ENCODE peak calls at places on chromosomes 2 and 18, in six cellular contexts. U is MM.1S; A is HCT116; V is dorsolateral prefrontal cortex; Q is naive thymus-derived CD4-positive, alpha-beta T cell; T is Peyer's patch. H is an unnamed sample.

GRCh38 chr2:21095178-21095577 is 28.6 kb upstream of the TDRD15 start:
- DNase-seq in U (no peak), V (no peak), Q (no peak), T (no peak), A (no peak), H (no peak)

GRCh38 chr2:168365094-168365621 is 90.9 kb upstream of the CERS6 start:
- DNase-seq in Q (no peak), V (no peak), U (no peak), A (no peak), T (no peak), H (no peak)

GRCh38 chr2:128867327-128867726 is 548.7 kb upstream of the HS6ST1 start:
- DNase-seq in A (no peak), U (no peak), Q (no peak), T (no peak), V (no peak), H (no peak)

GRCh38 chr2:105875241-105875640 is 130.5 kb downstream of the NCK2 start:
- DNase-seq in Q (no peak), T (no peak), A (no peak), U (no peak), V (no peak), H (no peak)

GRCh38 chr2:7732497-7732896 is 815.3 kb downstream of the RNF144A start:
- DNase-seq in U (no peak), T (no peak), Q (no peak), A (no peak), V (no peak), H (no peak)

GRCh38 chr2:47339745-47340541 is 63.0 kb upstream of the MSH2 start:
- DNase-seq in T (peak), Q (no peak), V (no peak), A (peak), U (no peak), H (peak)

GRCh38 chr18:69787825-69788547 is 159.7 kb downstream of the CD226 start:
- DNase-seq in A (peak), V (no peak), U (no peak), Q (no peak), T (no peak), H (peak)

GRCh38 chr2:105752691-105753090 is 8.0 kb downstream of the NCK2 start:
- DNase-seq in V (no peak), U (no peak), A (no peak), Q (no peak), T (no peak), H (no peak)

GRCh38 chr2:166060191-166060590 is 67.6 kb downstream of the SCN1A start:
- DNase-seq in V (no peak), Q (no peak), U (no peak), T (no peak), A (no peak), H (no peak)

GRCh38 chr18:77068321-77068841 is 64.2 kb downstream of the MBP start:
- DNase-seq in U (no peak), A (no peak), T (peak), Q (peak), V (no peak), H (peak)

GRCh38 chr18:37238271-37238670 is 327.3 kb downstream of the CELF4 start:
- DNase-seq in U (no peak), Q (no peak), T (no peak), V (no peak), A (no peak), H (no peak)

GRCh38 chr2:69057660-69058059 is 44.7 kb downstream of the ANTXR1 start:
- DNase-seq in V (no peak), T (no peak), A (no peak), U (no peak), Q (no peak), H (peak)

GRCh38 chr2:150027164-150027563 is 439.6 kb upstream of the MMADHC start:
- DNase-seq in V (no peak), A (no peak), U (no peak), Q (no peak), T (no peak), H (no peak)

GRCh38 chr2:169329669-169330554 is 32.4 kb downstream of the LRP2 start:
- DNase-seq in T (no peak), Q (no peak), A (no peak), V (no peak), U (no peak), H (no peak)

GRCh38 chr2:17646096-17646554 is 105.6 kb downstream of the VSNL1 start:
- DNase-seq in U (peak), T (peak), A (peak), Q (peak), V (no peak), H (peak)

GRCh38 chr2:112762276-112762675 is 2.1 kb downstream of the CKAP2L start:
- DNase-seq in Q (no peak), T (no peak), V (no peak), U (no peak), A (no peak), H (no peak)

GRCh38 chr18:24559474-24560018 is 99.1 kb downstream of the HRH4 start:
- DNase-seq in T (no peak), Q (no peak), V (no peak), A (no peak), U (no peak), H (no peak)

GRCh38 chr18:51191139-51191717 is 6.3 kb downstream of the MEX3C start:
- DNase-seq in U (peak), T (no peak), Q (no peak), V (no peak), A (no peak), H (no peak)

GRCh38 chr2:53230691-53231090 is 536.9 kb upstream of the CHAC2 start:
- DNase-seq in Q (no peak), V (no peak), U (no peak), T (no peak), A (no peak), H (no peak)

GRCh38 chr2:182593394-182593707 is 122.7 kb upstream of the DNAJC10 start:
- DNase-seq in Q (no peak), U (no peak), V (no peak), T (no peak), A (no peak), H (peak)

GRCh38 chr2:104658149-104658839 is 195.6 kb upstream of the POU3F3 start:
- DNase-seq in U (no peak), V (peak), Q (no peak), A (no peak), T (no peak), H (peak)

GRCh38 chr2:171986778-171987177 is 13.0 kb upstream of the METAP1D start:
- DNase-seq in A (no peak), T (no peak), U (no peak), Q (no peak), V (no peak), H (no peak)

GRCh38 chr2:170533156-170533555 is 182.0 kb upstream of the SP5 start:
- DNase-seq in A (no peak), T (no peak), V (no peak), Q (no peak), U (no peak), H (no peak)

GRCh38 chr2:106193491-106193976 is 567 bp downstream of the UXS1 start:
- DNase-seq in A (no peak), Q (no peak), U (peak), T (peak), V (no peak), H (no peak)

GRCh38 chr18:69889009-69889408 is 58.7 kb downstream of the CD226 start:
- DNase-seq in A (no peak), U (no peak), T (no peak), Q (no peak), V (no peak), H (peak)

GRCh38 chr2:45452866-45453265 is 158.2 kb downstream of the SRBD1 start:
- DNase-seq in V (no peak), T (no peak), Q (no peak), A (no peak), U (no peak), H (peak)

GRCh38 chr2:81412681-81413080 is 1108.1 kb upstream of the LRRTM1 start:
- DNase-seq in Q (no peak), T (no peak), U (no peak), A (no peak), V (no peak), H (no peak)

GRCh38 chr18:57833441-57834101 is 30.5 kb upstream of the ATP8B1 start:
- DNase-seq in A (no peak), V (no peak), T (peak), U (peak), Q (no peak), H (peak)

GRCh38 chr2:166284359-166284758 is 91.4 kb downstream of the SCN9A start:
- DNase-seq in T (no peak), U (no peak), A (no peak), Q (no peak), V (no peak), H (no peak)

GRCh38 chr2:128584296-128584900 is 265.7 kb upstream of the HS6ST1 start:
- DNase-seq in A (no peak), Q (no peak), T (no peak), V (no peak), U (no peak), H (peak)

DNA sequence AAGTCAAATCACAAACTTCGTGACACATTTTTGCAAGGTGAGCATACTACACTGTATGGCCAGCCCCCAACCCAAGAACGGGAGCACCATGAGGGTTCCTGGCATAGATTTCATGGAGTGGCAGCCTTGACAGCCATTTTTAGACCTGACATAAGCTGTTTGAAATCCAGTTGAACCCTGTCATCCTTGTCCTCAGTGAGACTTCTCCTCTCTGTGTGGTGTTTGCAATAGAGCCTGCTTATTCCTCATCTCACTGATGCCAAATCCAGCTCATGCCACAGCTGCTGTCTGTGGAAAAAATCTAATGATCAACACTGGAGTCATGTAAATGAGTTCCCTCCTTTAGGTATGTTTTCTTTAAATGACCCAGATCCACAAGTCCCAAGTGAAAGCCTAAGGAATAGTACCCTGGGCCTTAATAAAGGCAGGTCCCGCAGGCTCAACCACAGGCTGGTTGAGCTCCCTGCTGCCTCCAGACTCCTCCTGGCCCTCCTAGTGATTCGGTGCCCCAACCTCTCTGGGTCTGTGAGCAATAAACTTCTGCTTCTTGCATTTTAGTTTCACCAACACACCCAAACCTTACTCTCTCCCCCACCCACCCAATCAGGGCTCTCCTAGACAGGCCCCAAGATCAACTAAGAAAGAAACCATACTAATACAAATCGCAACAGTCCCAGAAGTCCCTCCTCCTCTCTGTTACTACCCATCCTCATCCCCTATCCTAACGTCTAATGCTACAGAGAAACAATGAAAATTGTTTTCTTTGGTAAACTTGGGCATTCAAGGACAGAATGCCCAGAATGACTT is 8.4 kb upstream of the CREG2 start:
- DNase-seq in T (no peak), V (no peak), U (no peak), A (no peak), Q (no peak), H (no peak)
- H3K4me3 ChIP-seq in T (no peak), V (no peak), U (no peak), A (no peak), Q (no peak), H (no peak)

DNA sequence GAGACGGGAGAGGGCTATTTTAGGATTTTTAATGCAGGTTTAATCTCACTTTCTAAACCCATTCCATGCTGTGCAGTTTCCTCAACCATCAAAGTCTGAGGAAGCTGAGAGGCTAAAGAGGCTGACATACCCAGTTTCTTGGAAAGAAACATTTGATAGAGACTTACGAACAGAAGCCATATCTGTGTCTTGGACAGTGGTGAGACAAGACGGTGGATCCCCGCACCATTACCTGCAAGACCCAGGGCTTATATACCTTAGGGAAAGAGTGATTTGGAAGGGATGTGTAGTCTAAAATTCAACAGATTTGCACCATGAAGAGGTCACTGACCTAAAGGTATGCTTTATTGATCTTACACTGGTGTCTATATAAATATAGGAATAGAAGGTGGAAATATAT is 13.5 kb downstream of the EEF1B2 start:
- DNase-seq in A (no peak), U (no peak), V (no peak), Q (no peak), T (no peak), H (no peak)
- H3K4me3 ChIP-seq in A (no peak), U (no peak), V (no peak), Q (no peak), T (no peak), H (no peak)

DNA sequence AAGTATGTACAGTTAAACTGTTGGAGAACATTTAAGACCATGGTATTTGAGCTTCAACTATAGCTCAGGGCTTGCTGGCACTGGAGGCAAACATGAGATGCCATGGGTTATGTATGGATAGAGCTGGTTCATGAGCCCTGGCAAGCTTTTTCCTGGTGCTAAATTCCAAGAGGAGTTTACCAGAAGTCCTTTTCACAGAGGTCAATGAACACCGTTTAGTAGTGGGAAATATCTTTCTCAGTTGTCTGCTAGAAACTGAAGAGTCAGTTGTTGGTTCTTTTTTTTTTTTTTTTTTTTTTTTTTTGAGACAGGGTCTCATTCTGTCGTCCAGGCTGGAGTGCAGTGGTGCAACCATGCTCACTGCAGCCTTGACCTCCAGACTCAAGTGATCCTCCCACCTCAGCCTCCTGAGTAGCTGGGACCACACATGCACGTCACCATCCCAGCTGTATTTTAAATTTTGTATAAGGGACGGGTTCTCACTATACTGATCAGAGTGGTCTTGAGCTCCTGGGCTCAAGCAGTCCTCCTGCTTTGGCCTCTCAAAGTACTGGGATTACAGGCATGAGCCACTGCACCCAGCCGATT is 1.3 kb downstream of the KHK start:
- DNase-seq in Q (no peak), A (no peak), T (no peak), V (no peak), U (no peak), H (no peak)
- H3K4me3 ChIP-seq in Q (no peak), A (no peak), T (peak), V (peak), U (peak), H (no peak)

GRCh38 chr2:239298126-239298804 is 102.6 kb downstream of the HDAC4 start:
- DNase-seq in U (no peak), A (no peak), V (no peak), Q (peak), T (peak), H (no peak)
- H3K4me3 ChIP-seq in U (no peak), A (no peak), V (no peak), Q (peak), T (no peak), H (no peak)

GRCh38 chr2:64860321-64860751 is 128.9 kb upstream of the SLC1A4 start:
- DNase-seq in T (peak), Q (no peak), V (no peak), A (no peak), U (no peak), H (no peak)
- H3K4me3 ChIP-seq in T (peak), Q (no peak), V (peak), A (peak), U (no peak), H (peak)

GRCh38 chr2:157432475-157433106 is 11.3 kb downstream of the CYTIP start:
- DNase-seq in U (no peak), Q (no peak), V (no peak), T (no peak), A (no peak), H (no peak)

GRCh38 chr2:157430266-157430665 is 13.6 kb downstream of the CYTIP start:
- DNase-seq in A (no peak), V (no peak), T (no peak), U (no peak), Q (no peak), H (no peak)

GRCh38 chr2:157428500-157429175 is 15.3 kb downstream of the CYTIP start:
- DNase-seq in V (no peak), A (no peak), T (no peak), U (no peak), Q (no peak), H (no peak)

GRCh38 chr2:157427922-157428303 is 16.0 kb downstream of the CYTIP start:
- DNase-seq in T (no peak), U (no peak), V (no peak), Q (no peak), A (no peak), H (no peak)

DNA sequence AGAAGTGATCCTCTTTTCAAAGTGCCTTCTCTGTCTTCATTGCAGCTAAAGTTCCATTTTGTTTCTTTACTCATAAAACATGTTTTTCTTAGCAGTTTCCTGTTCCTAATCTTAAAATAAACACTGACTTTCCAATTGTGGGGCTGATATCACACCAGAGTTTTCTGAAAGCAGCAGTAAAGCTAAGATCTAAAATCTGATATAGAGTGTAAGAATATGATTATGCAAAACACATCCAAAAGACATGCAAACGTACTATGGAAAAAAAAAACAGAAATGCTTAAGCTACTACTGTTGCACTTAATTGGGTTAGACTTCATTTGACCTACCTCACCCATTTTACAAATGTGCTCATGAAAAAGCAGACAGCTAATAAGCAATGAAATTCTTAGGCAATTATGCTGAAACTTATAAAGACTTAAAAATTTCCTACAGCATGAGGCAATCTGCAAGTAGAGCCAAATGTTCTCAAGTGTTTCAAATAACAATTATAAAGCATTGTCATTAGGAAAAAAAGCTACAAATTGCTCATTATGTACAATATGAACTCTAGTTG is 10.5 kb downstream of the CYTIP start:
- DNase-seq in A (no peak), T (no peak), Q (no peak), V (no peak), U (no peak), H (no peak)
- H3K4me3 ChIP-seq in A (no peak), T (no peak), Q (peak), V (no peak), U (no peak), H (no peak)

GRCh38 chr18:67232406-67232805 is 284.1 kb downstream of the DSEL start:
- DNase-seq in A (no peak), U (no peak), V (no peak), T (no peak), Q (no peak), H (peak)
- H3K4me3 ChIP-seq in A (no peak), U (no peak), V (no peak), T (no peak), Q (no peak), H (no peak)

GRCh38 chr2:192195548-192196418 is 1.1 kb upstream of the TMEFF2 start:
- DNase-seq in T (no peak), Q (no peak), V (peak), U (no peak), A (no peak), H (peak)
- H3K4me3 ChIP-seq in T (no peak), Q (peak), V (peak), U (peak), A (peak), H (peak)

GRCh38 chr18:79458131-79458838 is 62.6 kb downstream of the NFATC1 start:
- DNase-seq in Q (no peak), V (no peak), T (peak), A (peak), U (no peak), H (peak)

GRCh38 chr18:79458917-79459803 is 63.4 kb downstream of the NFATC1 start:
- DNase-seq in Q (no peak), V (no peak), T (no peak), U (no peak), A (no peak), H (no peak)

GRCh38 chr18:79461627-79462026 is 65.9 kb downstream of the NFATC1 start:
- DNase-seq in V (no peak), Q (no peak), U (no peak), T (no peak), A (no peak), H (no peak)

GRCh38 chr18:79459946-79460345 is 64.2 kb downstream of the NFATC1 start:
- DNase-seq in T (no peak), U (no peak), V (no peak), Q (no peak), A (no peak), H (no peak)

GRCh38 chr18:79460445-79461300 is 64.9 kb downstream of the NFATC1 start:
- DNase-seq in V (no peak), Q (no peak), U (no peak), A (no peak), T (peak), H (peak)
- H3K4me3 ChIP-seq in V (no peak), Q (no peak), U (no peak), A (no peak), T (no peak), H (no peak)

GRCh38 chr2:176130153-176130916 is 830 bp downstream of the HOXD8 start:
- DNase-seq in V (no peak), A (no peak), T (peak), Q (no peak), U (no peak), H (peak)

GRCh38 chr2:176128172-176129012 is 1.1 kb upstream of the HOXD8 start:
- DNase-seq in U (no peak), Q (no peak), T (no peak), A (no peak), V (no peak), H (peak)

GRCh38 chr2:176130917-176131616 is 1.6 kb downstream of the HOXD8 start:
- DNase-seq in T (no peak), V (no peak), U (no peak), A (no peak), Q (no peak), H (no peak)

GRCh38 chr2:176129013-176129796 is at the start of gene HOXD8:
- DNase-seq in A (peak), V (no peak), Q (no peak), T (peak), U (no peak), H (peak)

DNA sequence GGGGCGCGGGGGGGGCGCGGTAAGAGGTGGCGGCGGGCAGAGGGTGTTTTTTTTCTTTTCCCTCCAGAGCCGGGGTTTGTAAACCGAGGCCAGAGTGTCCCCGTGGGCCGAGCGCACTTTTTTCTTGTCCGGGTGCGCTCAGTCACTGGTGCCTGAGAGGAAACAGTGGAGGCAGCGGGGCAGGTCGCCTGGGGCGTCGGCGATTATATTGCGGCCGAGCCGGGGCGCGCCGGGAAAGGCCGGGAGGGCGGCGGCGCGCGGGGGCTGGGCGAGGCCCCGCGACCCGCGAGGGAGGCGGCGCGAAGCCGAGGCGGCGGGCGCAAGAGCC is 284 bp downstream of the HOXD8 start:
- DNase-seq in T (no peak), Q (no peak), U (no peak), A (no peak), V (no peak), H (no peak)
- H3K4me3 ChIP-seq in T (peak), Q (no peak), U (no peak), A (peak), V (peak), H (peak)